ENCODE peak calls at places on chromosomes 7 and 10, in nine cellular contexts. G is AG04450, Z is tibial nerve, N is vagina, K is colonic mucosa, A is GM12878, P is epithelial cell of esophagus, W is MM.1S, T is Panc1. J is an unnamed sample.

GRCh38 chr10:48498940-48499510 is 105.8 kb downstream of the ARHGAP22 start:
- DNase-seq in G (no peak), Z (no peak), N (no peak), K (peak), A (no peak), P (no peak), W (no peak), T (no peak), J (no peak)

GRCh38 chr10:26217396-26218105 is 977 bp downstream of the GAD2 start:
- DNase-seq in G (no peak), Z (no peak), N (no peak), K (no peak), A (no peak), P (no peak), W (no peak), T (no peak), J (peak)

GRCh38 chr10:15361131-15361530 is 10.0 kb downstream of the FAM171A1 start:
- DNase-seq in G (no peak), Z (no peak), N (no peak), K (no peak), A (no peak), P (no peak), W (no peak), T (no peak), J (no peak)

GRCh38 chr7:45661302-45661995 is 87.3 kb downstream of the ADCY1 start:
- DNase-seq in G (no peak), Z (no peak), N (peak), K (peak), A (no peak), P (no peak), W (no peak), T (no peak), J (no peak)

GRCh38 chr10:21173964-21174669 is 277.0 kb upstream of the NEBL start:
- DNase-seq in G (no peak), Z (no peak), N (no peak), K (peak), A (no peak), P (peak), W (peak), T (no peak), J (peak)

GRCh38 chr7:92133133-92133736 is 1.0 kb downstream of the CYP51A1 start:
- DNase-seq in G (no peak), Z (no peak), N (no peak), K (peak), A (no peak), P (peak), W (no peak), T (peak), J (no peak)

GRCh38 chr7:39353615-39354376 is 212.4 kb upstream of the YAE1 start:
- DNase-seq in G (no peak), Z (no peak), N (no peak), K (no peak), A (no peak), P (peak), W (no peak), T (no peak), J (no peak)

GRCh38 chr10:95485445-95485844 is 75.7 kb downstream of the SORBS1 start:
- DNase-seq in G (no peak), Z (no peak), N (no peak), K (no peak), A (no peak), P (peak), W (no peak), T (no peak), J (no peak)

GRCh38 chr10:72802291-72803118 is 91.0 kb upstream of the OIT3 start:
- DNase-seq in G (no peak), Z (no peak), N (no peak), K (no peak), A (no peak), P (peak), W (no peak), T (no peak), J (peak)

GRCh38 chr10:131856441-131857094 is 44.2 kb upstream of the PPP2R2D start:
- DNase-seq in G (no peak), Z (no peak), N (no peak), K (no peak), A (no peak), P (no peak), W (no peak), T (no peak), J (no peak)

GRCh38 chr7:26052721-26053120 is 99.3 kb upstream of the NFE2L3 start:
- DNase-seq in G (no peak), Z (no peak), N (no peak), K (no peak), A (no peak), P (peak), W (no peak), T (no peak), J (no peak)

GRCh38 chr10:51227897-51228713 is 153.8 kb downstream of the PRKG1 start:
- DNase-seq in G (no peak), Z (no peak), N (no peak), K (no peak), A (no peak), P (no peak), W (no peak), T (no peak), J (no peak)

GRCh38 chr10:35637456-35637855 is 4.6 kb downstream of the FZD8 start:
- DNase-seq in G (no peak), Z (no peak), N (no peak), K (no peak), A (no peak), P (no peak), W (no peak), T (no peak), J (no peak)

GRCh38 chr7:4838626-4839334 is 23.1 kb downstream of the PAPOLB start:
- DNase-seq in G (no peak), Z (no peak), N (no peak), K (no peak), A (no peak), P (no peak), W (no peak), T (no peak), J (no peak)

GRCh38 chr10:79249156-79250121 is 97.8 kb upstream of the PPIF start:
- DNase-seq in G (no peak), Z (no peak), N (no peak), K (no peak), A (peak), P (no peak), W (peak), T (no peak), J (peak)

GRCh38 chr7:68613405-68613804 is 984.9 kb upstream of the AUTS2 start:
- DNase-seq in G (no peak), Z (no peak), N (no peak), K (no peak), A (no peak), P (no peak), W (no peak), T (no peak), J (no peak)

GRCh38 chr10:30007406-30007805 is 52.0 kb downstream of the JCAD start:
- DNase-seq in G (no peak), Z (no peak), N (no peak), K (no peak), A (no peak), P (no peak), W (peak), T (no peak), J (no peak)

GRCh38 chr7:96401200-96401599 is 79.3 kb upstream of the SLC25A13 start:
- DNase-seq in G (no peak), Z (no peak), N (no peak), K (no peak), A (no peak), P (no peak), W (no peak), T (no peak), J (no peak)

GRCh38 chr7:142592231-142592630 is 157.0 kb upstream of the PRSS1 start:
- DNase-seq in G (no peak), Z (no peak), N (no peak), K (no peak), A (no peak), P (no peak), W (no peak), T (no peak), J (no peak)

GRCh38 chr7:143395187-143396149 is 13.2 kb downstream of the EPHA1 start:
- DNase-seq in G (no peak), Z (no peak), N (no peak), K (no peak), A (no peak), P (no peak), W (no peak), T (no peak), J (no peak)

GRCh38 chr7:50711271-50712175 is 71.2 kb downstream of the GRB10 start:
- DNase-seq in G (no peak), Z (no peak), N (no peak), K (no peak), A (no peak), P (peak), W (no peak), T (no peak), J (no peak)

GRCh38 chr10:47049906-47050305 is 138.7 kb downstream of the PTPN20 start:
- DNase-seq in G (no peak), Z (no peak), N (peak), K (no peak), A (no peak), P (no peak), W (no peak), T (no peak), J (no peak)

GRCh38 chr10:128934492-128934891 is 532.5 kb upstream of the MGMT start:
- DNase-seq in G (no peak), Z (no peak), N (no peak), K (no peak), A (no peak), P (no peak), W (peak), T (no peak), J (no peak)

GRCh38 chr10:104521901-104522827 is 118.9 kb upstream of the SORCS3 start:
- DNase-seq in G (no peak), Z (no peak), N (no peak), K (no peak), A (no peak), P (no peak), W (no peak), T (no peak), J (no peak)

GRCh38 chr10:71705582-71705981 is 14.0 kb downstream of the C10orf105 start:
- DNase-seq in G (no peak), Z (no peak), N (no peak), K (no peak), A (no peak), P (peak), W (no peak), T (no peak), J (no peak)
- TF ChIP-seq CTCF in G (peak), Z (no peak), N (no peak), K (no peak), A (no peak), P (no peak), W (no peak), T (no peak), J (no peak)

GRCh38 chr7:2734084-2734601 is 46.1 kb downstream of the AMZ1 start:
- DNase-seq in G (no peak), Z (no peak), N (no peak), K (no peak), A (no peak), P (no peak), W (no peak), T (no peak), J (no peak)

GRCh38 chr7:2732388-2732787 is 44.4 kb downstream of the AMZ1 start:
- DNase-seq in G (no peak), Z (no peak), N (no peak), K (no peak), A (no peak), P (no peak), W (no peak), T (no peak), J (no peak)

GRCh38 chr7:2734761-2735571 is 47.0 kb downstream of the AMZ1 start:
- DNase-seq in G (no peak), Z (no peak), N (no peak), K (no peak), A (no peak), P (no peak), W (no peak), T (no peak), J (no peak)

GRCh38 chr7:2730846-2731770 is 43.1 kb downstream of the AMZ1 start:
- DNase-seq in G (no peak), Z (no peak), N (no peak), K (no peak), A (no peak), P (no peak), W (no peak), T (no peak), J (no peak)

DNA sequence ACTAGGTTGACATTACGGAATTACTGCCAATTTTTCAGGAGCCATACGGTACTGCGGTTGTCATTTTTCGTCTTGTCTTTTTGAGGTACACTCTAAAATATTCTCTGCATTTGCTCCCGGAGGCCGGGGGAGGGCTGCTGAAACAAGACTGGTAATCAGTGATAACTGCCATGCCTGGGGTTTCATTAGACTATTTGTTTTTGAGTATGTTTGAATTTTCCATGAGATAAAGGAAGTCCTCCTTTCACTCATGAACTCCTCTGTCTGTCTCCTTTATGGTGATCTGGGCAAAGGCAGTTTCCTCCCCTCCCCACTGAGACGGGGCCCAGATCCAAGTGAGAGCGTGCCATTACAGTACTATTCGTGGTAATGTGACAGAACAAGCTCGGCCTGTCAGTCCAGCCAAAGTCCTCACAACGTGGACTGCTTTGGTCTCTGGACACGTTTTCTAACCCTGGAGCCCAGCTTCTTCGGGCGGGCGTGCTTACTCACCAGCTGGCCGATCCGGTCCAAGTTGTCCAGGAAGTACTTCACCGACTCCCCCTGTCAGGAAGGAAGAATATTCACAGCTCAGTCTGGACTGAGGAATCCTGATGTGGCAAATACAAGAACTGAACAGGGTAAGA is 45.1 kb downstream of the AMZ1 start:
- DNase-seq in G (no peak), Z (no peak), N (peak), K (peak), A (no peak), P (peak), W (no peak), T (no peak), J (no peak)
- TF ChIP-seq CTCF in G (peak), Z (no peak), N (no peak), K (no peak), A (no peak), P (no peak), W (no peak), T (no peak), J (no peak)

GRCh38 chr10:77801474-77802238 is 124.9 kb downstream of the DLG5 start:
- DNase-seq in G (no peak), Z (no peak), N (no peak), K (no peak), A (peak), P (peak), W (peak), T (no peak), J (no peak)

GRCh38 chr10:77799352-77799751 is 127.2 kb downstream of the DLG5 start:
- DNase-seq in G (no peak), Z (no peak), N (no peak), K (no peak), A (no peak), P (no peak), W (no peak), T (no peak), J (no peak)

GRCh38 chr10:77798940-77799339 is 127.6 kb downstream of the DLG5 start:
- DNase-seq in G (no peak), Z (no peak), N (no peak), K (no peak), A (no peak), P (no peak), W (no peak), T (no peak), J (no peak)

GRCh38 chr10:77800320-77800719 is 126.2 kb downstream of the DLG5 start:
- DNase-seq in G (no peak), Z (no peak), N (no peak), K (no peak), A (no peak), P (no peak), W (no peak), T (no peak), J (no peak)

GRCh38 chr10:77800738-77801266 is 125.8 kb downstream of the DLG5 start:
- DNase-seq in G (no peak), Z (no peak), N (no peak), K (no peak), A (no peak), P (no peak), W (no peak), T (no peak), J (no peak)
- TF ChIP-seq CTCF in G (no peak), Z (no peak), N (no peak), K (no peak), A (no peak), P (no peak), W (no peak), T (no peak), J (no peak)

GRCh38 chr10:122980209-122981065 is at the start of gene PSTK:
- DNase-seq in G (peak), Z (peak), N (peak), K (peak), A (peak), P (peak), W (peak), T (peak), J (peak)
- TF ChIP-seq CTCF in G (peak), Z (peak), N (peak), K (peak), A (peak), P (peak), W (peak), T (peak), J (peak)